ENCODE peak calls at places on chromosomes 5 and 9, in seven cellular contexts. H is AG04450, L is brain microvascular endothelial cell, N is adrenal gland, M is keratinocyte, R is uterus, W is heart left ventricle. G is an unnamed sample.

GRCh38 chr5:151191661-151192060 is 32.2 kb downstream of the CCDC69 start:
- DNase-seq in R (no peak), M (no peak), L (no peak), W (no peak), N (no peak), H (no peak), G (no peak)

GRCh38 chr9:119322137-119322695 is 47.0 kb downstream of the BRINP1 start:
- DNase-seq in N (peak; percentile 79), H (no peak), R (no peak), L (no peak), M (no peak), W (peak; percentile 63), G (peak; percentile 86)

GRCh38 chr5:14039063-14039462 is 94.6 kb upstream of the DNAH5 start:
- DNase-seq in R (no peak), H (no peak), W (no peak), M (no peak), N (no peak), L (peak; percentile 55), G (no peak)

GRCh38 chr9:120965344-120966004 is 38.9 kb upstream of the TRAF1 start:
- DNase-seq in M (no peak), L (no peak), R (no peak), W (no peak), H (no peak), N (no peak), G (peak; percentile 59)

GRCh38 chr9:94967481-94967880 is 241.0 kb downstream of the AOPEP start:
- DNase-seq in M (no peak), L (no peak), N (no peak), R (no peak), H (no peak), W (no peak), G (no peak)

GRCh38 chr5:111641533-111642230 is 115.3 kb downstream of the NREP start:
- DNase-seq in L (peak; percentile 52), W (no peak), R (no peak), N (no peak), H (peak; percentile 60), M (peak; percentile 76), G (no peak)

GRCh38 chr5:78699565-78700143 is 51.1 kb upstream of the LHFPL2 start:
- DNase-seq in W (no peak), R (no peak), L (peak; percentile 96), M (peak; percentile 99), H (peak; percentile 74), N (no peak), G (no peak)

GRCh38 chr5:149915392-149916260 is 29.0 kb downstream of the PDE6A start:
- DNase-seq in H (no peak), N (no peak), L (peak; percentile 69), M (peak; percentile 58), R (no peak), W (no peak), G (no peak)

GRCh38 chr5:59173568-59173967 is 590.7 kb downstream of the RAB3C start:
- DNase-seq in W (no peak), L (no peak), H (no peak), M (no peak), N (no peak), R (no peak), G (no peak)

GRCh38 chr9:130287736-130288135 is 22.2 kb downstream of the HMCN2 start:
- DNase-seq in M (no peak), N (no peak), R (no peak), L (no peak), W (no peak), H (no peak), G (no peak)

GRCh38 chr5:14063691-14064090 is 79.5 kb upstream of the TRIO start:
- DNase-seq in N (no peak), L (no peak), H (no peak), R (no peak), M (no peak), W (no peak), G (no peak)

GRCh38 chr5:153534102-153534501 is 43.6 kb downstream of the GRIA1 start:
- DNase-seq in N (no peak), R (no peak), W (no peak), M (no peak), L (no peak), H (no peak), G (no peak)

GRCh38 chr5:178331491-178331981 is 98.9 kb upstream of the PHYKPL start:
- DNase-seq in W (peak; percentile 81), H (no peak), L (no peak), M (no peak), N (no peak), R (peak; percentile 31), G (peak; percentile 71)

GRCh38 chr9:97505845-97506244 is 4.4 kb downstream of the TMOD1 start:
- DNase-seq in R (no peak), M (no peak), L (no peak), H (no peak), W (no peak), N (no peak), G (no peak)

GRCh38 chr9:112601646-112602045 is 115.0 kb downstream of the KIAA1958 start:
- DNase-seq in L (no peak), H (peak; percentile 3), N (no peak), R (no peak), W (no peak), M (no peak), G (no peak)

GRCh38 chr9:1057910-1058309 is 7.8 kb downstream of the DMRT2 start:
- DNase-seq in H (no peak), N (no peak), W (no peak), M (no peak), R (no peak), L (no peak), G (no peak)

GRCh38 chr9:99556998-99557397 is 264.7 kb upstream of the NR4A3 start:
- DNase-seq in L (no peak), R (no peak), N (no peak), W (no peak), H (no peak), M (no peak), G (no peak)

GRCh38 chr5:16669776-16670175 is 53.0 kb upstream of the RETREG1 start:
- DNase-seq in W (no peak), N (no peak), L (peak; percentile 72), M (no peak), H (peak; percentile 67), R (no peak), G (no peak)

GRCh38 chr9:127525426-127526188 is 74.3 kb downstream of the LRSAM1 start:
- DNase-seq in N (no peak), M (no peak), W (peak; percentile 17), R (no peak), H (no peak), L (peak; percentile 68), G (no peak)

GRCh38 chr5:36407396-36407795 is 105.7 kb upstream of the RANBP3L start:
- DNase-seq in R (no peak), N (no peak), M (no peak), W (no peak), H (no peak), L (no peak), G (no peak)

GRCh38 chr9:23659346-23660006 is 166.6 kb downstream of the ELAVL2 start:
- DNase-seq in M (no peak), H (no peak), R (no peak), W (no peak), L (no peak), N (no peak), G (no peak)

GRCh38 chr9:31467086-31467485 is 917.4 kb upstream of the ACO1 start:
- DNase-seq in N (no peak), R (no peak), L (no peak), W (no peak), H (no peak), M (no peak), G (no peak)

GRCh38 chr9:131239307-131239975 is 36.9 kb downstream of the FAM78A start:
- DNase-seq in N (no peak), R (no peak), L (no peak), W (no peak), M (no peak), H (no peak), G (no peak)

GRCh38 chr9:131116281-131117101 is 8.9 kb upstream of the NUP214 start:
- DNase-seq in H (no peak), L (no peak), N (no peak), M (no peak), R (peak; percentile 49), W (no peak), G (no peak)

GRCh38 chr5:110150199-110150598 is 460.5 kb downstream of the MAN2A1 start:
- DNase-seq in W (no peak), R (no peak), M (no peak), N (no peak), L (peak; percentile 80), H (no peak), G (no peak)

GRCh38 chr5:126812199-126812570 is 35.2 kb downstream of the LMNB1 start:
- DNase-seq in R (no peak), W (no peak), H (no peak), M (no peak), L (no peak), N (no peak), G (no peak)
- H3K27ac ChIP-seq in R (no peak overlapping the region), W (no peak overlapping the region), H (no peak overlapping the region), M (no peak overlapping the region), L (peak overlapping the region; percentile 80), N (peak overlapping the region; percentile 48), G (no peak overlapping the region)

DNA sequence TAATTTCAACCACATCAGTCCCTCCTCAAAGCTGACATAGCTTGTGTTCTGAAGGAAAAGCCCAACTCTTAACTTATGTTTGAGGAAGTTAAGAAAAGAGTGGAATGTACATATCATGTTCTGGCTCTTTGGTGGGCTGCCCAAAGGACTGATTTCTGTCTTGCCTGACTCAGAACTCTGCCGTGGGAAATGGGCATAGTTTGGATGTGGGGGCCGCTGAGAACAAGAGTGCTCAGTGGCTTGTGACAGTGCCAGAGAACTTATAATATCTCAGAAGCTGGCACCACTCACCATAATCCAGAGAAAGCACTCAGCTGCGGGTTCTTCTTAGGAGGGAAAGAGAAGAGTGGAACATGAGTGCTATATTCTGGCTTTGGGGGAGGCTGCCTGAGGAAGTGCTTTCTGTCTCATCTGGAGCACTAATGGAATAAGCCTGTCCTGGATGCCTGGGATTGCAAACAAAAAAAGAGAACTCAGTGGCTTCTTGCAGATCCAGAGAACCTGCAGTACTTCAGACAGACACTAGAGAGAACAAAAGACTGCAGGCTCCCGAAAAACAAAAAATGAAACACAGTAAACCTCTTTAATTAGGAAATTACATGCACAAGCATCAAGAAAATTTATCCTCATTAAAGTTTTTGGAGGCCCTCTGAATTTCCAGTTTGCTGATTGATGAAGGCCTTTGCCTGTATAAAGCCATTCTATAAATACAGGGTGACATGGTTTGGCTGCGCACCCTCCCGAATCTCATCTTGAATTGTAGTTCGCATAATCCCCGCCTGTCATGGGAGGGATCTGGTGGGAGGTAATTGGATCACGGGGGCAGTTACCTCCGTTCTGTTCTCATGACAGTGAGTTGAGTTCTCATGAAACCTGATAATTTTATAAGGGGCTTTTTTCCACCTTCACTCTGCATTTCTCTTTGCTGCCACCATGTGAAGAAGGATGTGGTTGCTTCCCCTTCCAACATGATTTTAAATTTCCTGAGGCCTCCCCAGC is 207.0 kb downstream of the DMAC1 start:
- DNase-seq in N (no peak), W (no peak), M (no peak), R (no peak), L (no peak), H (no peak), G (no peak)
- TF ChIP-seq CTCF in N (no peak), W (no peak), M (peak; percentile 24), R (no peak), L (peak; percentile 39), H (no peak), G (no peak)

GRCh38 chr9:14308751-14309140 is 5.2 kb downstream of the NFIB start:
- DNase-seq in N (no peak), W (no peak), L (no peak), M (no peak), H (no peak), R (no peak), G (no peak)
- H3K4me3 ChIP-seq in N (no peak overlapping the region), W (peak overlapping the region; percentile 79), L (no peak overlapping the region), M (peak overlapping the region; percentile 86), H (no peak overlapping the region), R (no peak overlapping the region), G (no peak overlapping the region)

GRCh38 chr9:38130724-38131123 is 61.7 kb upstream of the SHB start:
- DNase-seq in H (no peak), W (no peak), N (peak; percentile 35), M (no peak), R (no peak), L (no peak), G (peak; percentile 30)
- H3K27ac ChIP-seq in H (no peak overlapping the region), W (no peak overlapping the region), N (no peak overlapping the region), M (no peak overlapping the region), R (no peak overlapping the region), L (no peak overlapping the region), G (no peak overlapping the region)

G was measured in testis.